ENCODE peak calls at places on chromosomes 5 and 9, in five cellular contexts. I is lung; L is CD8-positive, alpha-beta memory T cell; B is right lobe of liver; O is neuronal stem cell. R is an unnamed sample.
A peak's percentile ranks its signal among the peaks of the same experiment; 100 is the strongest.

GRCh38 chr5:128413356-128413755 is 124.7 kb downstream of the FBN2 start:
- DNase-seq in O (no peak), B (no peak), I (no peak), L (no peak), R (peak; percentile 7)

GRCh38 chr9:469672-470040 is 255.0 kb downstream of the DOCK8 start:
- DNase-seq in O (no peak), L (no peak), I (no peak), B (peak; percentile 22), R (no peak)

GRCh38 chr5:20949636-20950035 is 961.6 kb upstream of the CDH18 start:
- DNase-seq in L (no peak), O (no peak), B (no peak), I (no peak), R (no peak)

GRCh38 chr5:73437126-73438047 is 11.2 kb downstream of the FOXD1 start:
- DNase-seq in I (no peak), L (no peak), B (no peak), O (no peak), R (no peak)

GRCh38 chr9:123216387-123216786 is 52.0 kb downstream of the STRBP start:
- DNase-seq in B (no peak), I (no peak), L (no peak), O (no peak), R (peak; percentile 59)

GRCh38 chr5:79824444-79824843 is 134.8 kb downstream of the CMYA5 start:
- DNase-seq in L (no peak), O (no peak), I (no peak), B (no peak), R (no peak)

GRCh38 chr9:16246785-16247184 is 623.7 kb downstream of the BNC2 start:
- DNase-seq in O (no peak), L (no peak), I (no peak), B (no peak), R (no peak)

GRCh38 chr9:91994422-91994821 is 44.4 kb upstream of the ROR2 start:
- DNase-seq in B (no peak), O (no peak), L (no peak), I (no peak), R (no peak)

GRCh38 chr5:65205016-65205415 is 276.7 kb downstream of the ADAMTS6 start:
- DNase-seq in I (no peak), L (no peak), O (no peak), B (no peak), R (no peak)

GRCh38 chr9:136840140-136840876 is 2.0 kb upstream of the AJM1 start:
- DNase-seq in B (no peak), I (no peak), O (no peak), L (no peak), R (no peak)

GRCh38 chr5:5126444-5126843 is 13.7 kb upstream of the ADAMTS16 start:
- DNase-seq in O (no peak), I (no peak), L (no peak), B (no peak), R (no peak)

GRCh38 chr5:128304121-128304520 is 220.6 kb downstream of the SLC12A2 start:
- DNase-seq in L (no peak), B (no peak), I (peak; percentile 33), O (no peak), R (no peak)

GRCh38 chr5:72845889-72846288 is 29.4 kb downstream of the TNPO1 start:
- DNase-seq in B (no peak), O (no peak), I (no peak), L (no peak), R (no peak)

GRCh38 chr9:83430681-83431080 is 107.5 kb downstream of the FRMD3 start:
- DNase-seq in B (no peak), I (no peak), L (no peak), O (no peak), R (no peak)

GRCh38 chr5:34895641-34896419 is 19.5 kb downstream of the RAD1 start:
- DNase-seq in I (no peak), B (no peak), O (no peak), L (no peak), R (no peak)

GRCh38 chr9:86034863-86035734 is 64.3 kb downstream of the GOLM1 start:
- DNase-seq in I (no peak), L (no peak), O (no peak), B (no peak), R (peak; percentile 76)

GRCh38 chr9:133513214-133514088 is 11.3 kb downstream of the MYMK start:
- DNase-seq in B (no peak), O (no peak), L (no peak), I (no peak), R (no peak)

GRCh38 chr5:152608514-152608913 is 203.4 kb upstream of the NMUR2 start:
- DNase-seq in L (no peak), I (no peak), O (no peak), B (no peak), R (no peak)

GRCh38 chr5:134224905-134225779 is 731 bp downstream of the PPP2CA start:
- DNase-seq in L (peak; percentile 75), I (peak; percentile 38), B (peak; percentile 68), O (peak; percentile 79), R (peak; percentile 85)

GRCh38 chr5:134226441-134227192 is 744 bp upstream of the PPP2CA start:
- DNase-seq in I (no peak), O (no peak), B (no peak), L (no peak), R (no peak)

GRCh38 chr5:134227259-134227658 is 1.4 kb upstream of the PPP2CA start:
- DNase-seq in O (no peak), B (no peak), I (no peak), L (no peak), R (no peak)

GRCh38 chr5:134225780-134226440 is at the start of gene PPP2CA:
- DNase-seq in B (peak; percentile 99), O (peak; percentile 98), L (peak; percentile 100), I (peak; percentile 99), R (peak; percentile 99)

GRCh38 chr5:134223406-134224251 is 2.2 kb downstream of the PPP2CA start:
- DNase-seq in I (no peak), B (no peak), L (no peak), O (no peak), R (no peak)
- H3K27ac ChIP-seq in I (peak overlapping the region; percentile 54), B (no peak overlapping the region), L (no peak overlapping the region), O (no peak overlapping the region), R (no peak overlapping the region)

GRCh38 chr9:120569556-120569955 is 10.4 kb downstream of the CDK5RAP2 start:
- DNase-seq in L (no peak), I (no peak), O (no peak), B (no peak), R (no peak)

GRCh38 chr9:120568816-120569215 is 11.2 kb downstream of the CDK5RAP2 start:
- DNase-seq in O (no peak), B (no peak), I (no peak), L (no peak), R (no peak)

GRCh38 chr9:120571443-120572257 is 8.3 kb downstream of the CDK5RAP2 start:
- DNase-seq in I (peak; percentile 36), B (peak; percentile 81), L (no peak), O (no peak), R (no peak)

GRCh38 chr9:120567874-120568273 is 12.1 kb downstream of the CDK5RAP2 start:
- DNase-seq in I (no peak), O (no peak), B (no peak), L (no peak), R (no peak)

DNA sequence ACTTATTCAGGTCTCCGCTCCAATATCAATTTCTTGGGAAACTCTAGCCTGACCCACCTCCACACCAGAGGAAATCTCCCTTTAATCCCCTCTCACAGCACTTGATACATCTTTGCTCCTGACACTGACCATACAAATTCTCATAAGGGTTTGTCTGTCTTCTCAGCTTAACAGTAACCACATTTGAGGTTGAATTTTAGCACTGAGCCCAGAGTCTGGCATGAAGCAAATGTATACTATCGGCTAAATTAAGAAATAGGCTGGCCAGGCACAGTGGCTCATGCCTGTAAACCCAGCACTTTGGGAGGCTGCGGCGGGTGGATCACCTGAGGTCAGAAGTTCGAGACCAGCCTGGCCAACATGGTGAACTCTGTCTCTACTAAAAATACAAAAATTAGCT is 9.7 kb downstream of the CDK5RAP2 start:
- DNase-seq in L (no peak), B (no peak), O (no peak), I (no peak), R (no peak)
- H3K36me3 ChIP-seq in L (peaks cover 45% of the 10 kb centered on the region), B (peaks cover 6% of the 10 kb centered on the region), O (peaks cover 42% of the 10 kb centered on the region), I (peaks cover 23% of the 10 kb centered on the region), R (peaks cover 39% of the 10 kb centered on the region)

DNA sequence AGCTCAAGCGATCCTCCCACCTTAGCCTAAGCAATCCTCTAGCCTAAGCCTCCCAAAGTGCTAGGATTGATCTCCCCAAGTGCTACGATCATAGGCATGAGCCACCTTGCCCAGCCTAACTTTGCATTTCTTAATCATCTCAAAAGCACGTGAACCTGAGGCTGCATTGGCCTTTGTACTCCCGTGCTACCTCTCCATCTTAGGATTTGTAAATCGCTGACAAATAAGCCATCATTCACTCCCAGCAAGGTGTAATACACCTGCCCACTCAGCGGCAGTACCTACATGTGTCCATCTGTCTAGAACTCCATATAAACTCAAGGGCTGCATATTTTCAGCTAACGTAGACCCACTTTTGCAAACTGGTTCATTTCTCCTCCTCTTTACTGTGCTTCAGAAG is 2.8 kb downstream of the ANKH start:
- DNase-seq in B (no peak), O (no peak), L (no peak), I (no peak), R (no peak)
- H3K27ac ChIP-seq in B (no peak overlapping the region), O (no peak overlapping the region), L (no peak overlapping the region), I (no peak overlapping the region), R (no peak overlapping the region)

GRCh38 chr9:112226091-112226490 is 51.0 kb upstream of the SUSD1 start:
- DNase-seq in L (no peak), B (no peak), I (no peak), O (no peak), R (no peak)

GRCh38 chr9:112218908-112219307 is 43.8 kb upstream of the SUSD1 start:
- DNase-seq in L (no peak), I (no peak), B (no peak), O (no peak), R (peak; percentile 76)

DNA sequence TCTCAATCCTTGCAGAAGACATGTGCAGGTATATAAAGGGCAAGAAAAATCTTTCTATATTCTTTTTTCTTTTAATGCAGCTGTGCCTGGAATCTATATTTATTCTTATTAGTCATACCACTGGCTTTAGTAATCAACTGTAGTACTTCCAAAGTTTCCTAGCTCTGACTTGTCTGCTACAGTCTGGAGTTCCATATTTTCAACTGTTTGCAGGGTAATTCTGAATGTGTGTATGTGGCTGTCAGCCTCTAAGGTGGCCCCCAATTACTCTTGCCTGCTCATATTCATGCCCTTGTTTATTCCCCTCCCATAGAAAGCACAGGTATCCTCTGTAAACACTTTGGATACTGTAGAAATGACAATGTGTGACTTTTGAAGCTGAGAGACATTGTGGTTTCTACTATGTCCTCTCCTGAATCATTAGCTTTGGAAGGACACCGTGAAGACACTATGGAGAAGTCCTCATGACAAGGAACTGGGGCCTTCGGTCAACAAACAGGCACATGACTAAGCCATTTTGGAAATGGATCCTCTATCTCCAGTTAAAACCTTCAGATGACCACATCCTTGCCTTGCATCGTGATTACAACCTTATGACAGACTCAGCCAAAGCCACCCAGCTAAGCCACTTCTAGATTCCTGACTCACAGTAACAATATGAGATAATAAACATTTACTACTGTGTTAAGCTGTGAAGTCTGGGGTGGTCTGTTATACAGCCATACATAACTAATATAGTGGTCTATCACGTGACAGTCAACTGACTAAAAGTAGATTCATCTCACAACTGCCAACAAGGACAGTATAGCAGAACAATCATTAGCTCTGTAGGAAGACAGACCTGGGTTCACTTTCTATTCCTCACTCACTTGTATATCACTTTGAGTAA is 49.5 kb upstream of the SUSD1 start:
- DNase-seq in I (no peak), B (no peak), O (no peak), L (no peak), R (no peak)
- H3K36me3 ChIP-seq in I (peaks cover 10% of the 10 kb centered on the region), B (peaks cover 8% of the 10 kb centered on the region), O (peaks cover 3% of the 10 kb centered on the region), L (peaks cover 31% of the 10 kb centered on the region), R (peaks cover 17% of the 10 kb centered on the region)

R was measured in Karpas-422.